ENCODE peak calls at places on chromosomes 4 and X, in seven cellular contexts. U is neural progenitor cell, G is stomach, T is ovary, X is adrenal gland, Z is prostate gland, A is Karpas-422. L is an unnamed sample.
A peak's percentile ranks its signal among the peaks of the same experiment; 100 is the strongest.

GRCh38 chrX:37796805-37797204 is 16.9 kb downstream of the CYBB start:
- DNase-seq in U (no peak), G (no peak), T (no peak), X (peak; percentile 20), Z (no peak), A (peak; percentile 83), L (no peak)

GRCh38 chr4:37763831-37764230 is 62.7 kb upstream of the PGM2 start:
- DNase-seq in U (no peak), G (peak; percentile 32), T (no peak), X (no peak), Z (no peak), A (no peak), L (no peak)

GRCh38 chr4:1204286-1204827 is 32.0 kb upstream of the SPON2 start:
- DNase-seq in U (no peak), G (peak; percentile 20), T (peak; percentile 19), X (no peak), Z (no peak), A (no peak), L (peak; percentile 12)

GRCh38 chr4:169121920-169122319 is 111.9 kb upstream of the CBR4 start:
- DNase-seq in U (no peak), G (no peak), T (no peak), X (no peak), Z (no peak), A (no peak), L (no peak)

GRCh38 chr4:78703079-78703478 is 73.1 kb upstream of the BMP2K start:
- DNase-seq in U (no peak), G (no peak), T (no peak), X (no peak), Z (no peak), A (no peak), L (no peak)

GRCh38 chr4:17613761-17614415 is 553 bp upstream of the MED28 start:
- DNase-seq in U (peak; percentile 36), G (no peak), T (no peak), X (no peak), Z (no peak), A (peak; percentile 43), L (no peak)

GRCh38 chr4:85807247-85807915 is 332.4 kb downstream of the ARHGAP24 start:
- DNase-seq in U (no peak), G (no peak), T (no peak), X (no peak), Z (no peak), A (no peak), L (no peak)

GRCh38 chr4:122540827-122541226 is 80.0 kb downstream of the IL21 start:
- DNase-seq in U (no peak), G (no peak), T (no peak), X (no peak), Z (no peak), A (peak; percentile 62), L (no peak)

GRCh38 chr4:10581022-10581421 is 103.5 kb downstream of the CLNK start:
- DNase-seq in U (no peak), G (no peak), T (no peak), X (no peak), Z (no peak), A (no peak), L (no peak)

GRCh38 chr4:37977471-37978452 is 17.6 kb downstream of the PTTG2 start:
- DNase-seq in U (peak; percentile 65), G (peak; percentile 74), T (peak; percentile 75), X (peak; percentile 70), Z (peak; percentile 38), A (peak; percentile 68), L (peak; percentile 76)

GRCh38 chrX:103101280-103102042 is 8.5 kb upstream of the NXF3 start:
- DNase-seq in U (peak; percentile 54), G (no peak), T (no peak), X (no peak), Z (no peak), A (no peak), L (peak; percentile 85)

GRCh38 chrX:103098488-103098887 is 5.5 kb upstream of the NXF3 start:
- DNase-seq in U (no peak), G (no peak), T (no peak), X (no peak), Z (no peak), A (no peak), L (no peak)

GRCh38 chrX:103099706-103100105 is 6.8 kb upstream of the NXF3 start:
- DNase-seq in U (no peak), G (no peak), T (no peak), X (no peak), Z (no peak), A (no peak), L (no peak)

DNA sequence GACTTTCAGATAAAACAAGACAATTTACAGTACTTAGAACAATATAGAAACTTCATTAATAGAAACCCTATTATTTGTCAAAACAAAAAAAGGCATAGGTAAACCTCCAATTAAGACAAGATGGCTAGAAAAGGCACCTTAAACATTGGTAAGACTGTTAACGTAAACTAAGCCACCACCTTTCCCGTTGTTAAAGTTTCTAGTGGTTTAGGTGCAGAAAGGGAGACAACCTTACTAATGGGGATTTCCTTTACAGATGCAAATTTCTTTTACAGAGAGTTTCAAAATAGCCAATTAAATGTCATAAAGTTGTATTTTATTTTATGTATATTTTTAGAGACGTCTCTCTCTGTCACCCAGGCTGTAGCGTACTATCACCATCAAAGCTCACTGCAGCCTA is 7.5 kb upstream of the NXF3 start:
- DNase-seq in U (no peak), G (no peak), T (no peak), X (no peak), Z (no peak), A (no peak), L (no peak)
- H3K27ac ChIP-seq in U (no peak overlapping the region), G (no peak overlapping the region), T (no peak overlapping the region), X (no peak overlapping the region), Z (no peak overlapping the region), A (no peak overlapping the region), L (no peak overlapping the region)

GRCh38 chrX:107776649-107777535 is 641 bp upstream of the NCBP2L start:
- DNase-seq in U (peak; percentile 92), G (peak; percentile 84), T (peak; percentile 81), X (peak; percentile 82), Z (peak; percentile 86), A (peak; percentile 94), L (peak; percentile 92)

GRCh38 chrX:107773906-107774435 is 1.6 kb downstream of the TSC22D3 start:
- DNase-seq in U (no peak), G (no peak), T (no peak), X (no peak), Z (no peak), A (no peak), L (no peak)

GRCh38 chrX:107775000-107775733 is 420 bp downstream of the TSC22D3 start:
- DNase-seq in U (peak; percentile 35), G (no peak), T (peak; percentile 34), X (no peak), Z (no peak), A (no peak), L (no peak)

GRCh38 chrX:107777536-107777832 is at the start of gene NCBP2L:
- DNase-seq in U (no peak), G (no peak), T (no peak), X (no peak), Z (no peak), A (no peak), L (no peak)

DNA sequence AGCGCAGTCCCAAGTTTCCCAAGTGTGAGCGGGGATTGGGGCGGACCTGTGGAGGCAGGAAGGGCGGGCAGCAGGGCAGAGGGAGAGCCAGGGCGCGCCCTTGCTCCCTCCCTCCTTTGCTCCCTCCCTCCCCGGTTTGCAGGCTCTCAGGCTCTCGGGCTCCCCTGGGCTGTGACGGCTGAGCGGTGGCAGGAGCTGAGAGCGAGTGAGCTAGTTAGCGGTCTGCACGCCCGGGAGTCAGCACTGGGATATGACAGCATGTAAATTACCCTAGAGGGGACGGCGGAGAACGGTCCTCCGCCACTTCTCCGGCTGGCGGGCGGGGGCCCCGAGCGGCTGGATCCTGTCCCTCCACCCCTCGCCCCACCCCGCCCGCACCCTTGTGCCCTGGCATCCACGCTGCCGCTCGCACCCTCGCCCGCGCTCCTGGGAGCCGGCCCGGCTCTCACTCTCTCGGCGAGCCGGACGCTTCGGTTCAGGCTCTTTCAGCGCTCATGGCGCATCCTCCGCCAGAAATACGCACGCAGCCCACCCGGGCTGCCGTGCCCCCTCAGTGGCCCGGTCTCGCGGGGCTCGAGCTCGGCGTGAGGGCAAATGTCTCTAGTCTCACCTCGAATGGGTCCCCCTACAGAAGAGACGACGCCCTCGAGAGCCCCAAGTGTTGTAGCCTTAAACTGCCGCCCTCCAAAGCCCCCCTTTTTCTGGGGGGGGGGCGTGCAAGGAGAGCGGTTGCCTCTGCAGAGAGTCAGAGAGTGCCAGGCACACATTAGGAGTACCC is at the start of gene TSC22D3:
- DNase-seq in U (peak; percentile 87), G (peak; percentile 83), T (peak; percentile 70), X (peak; percentile 77), Z (peak; percentile 74), A (peak; percentile 86), L (peak; percentile 63)
- H3K27me3 ChIP-seq in U (peaks cover 52% of the 10 kb centered on the region), G (peaks cover 13% of the 10 kb centered on the region), T (no peaks in the 10 kb centered on the region), X (peaks cover 16% of the 10 kb centered on the region), Z (no peaks in the 10 kb centered on the region), A (no peaks in the 10 kb centered on the region), L (no peaks in the 10 kb centered on the region)

GRCh38 chr4:76270776-76271175 is 19.3 kb downstream of the FAM47E start:
- DNase-seq in U (no peak), G (no peak), T (no peak), X (no peak), Z (peak; percentile 19), A (no peak), L (no peak)

GRCh38 chr4:76272582-76272981 is 21.1 kb downstream of the FAM47E start:
- DNase-seq in U (no peak), G (no peak), T (no peak), X (no peak), Z (no peak), A (no peak), L (no peak)

GRCh38 chr4:76272999-76273398 is 21.5 kb downstream of the FAM47E start:
- DNase-seq in U (no peak), G (no peak), T (no peak), X (no peak), Z (no peak), A (no peak), L (no peak)

GRCh38 chr4:76271248-76271647 is 19.7 kb downstream of the FAM47E start:
- DNase-seq in U (no peak), G (no peak), T (no peak), X (no peak), Z (no peak), A (no peak), L (no peak)

GRCh38 chr4:76272091-76272490 is 20.6 kb downstream of the FAM47E start:
- DNase-seq in U (no peak), G (no peak), T (no peak), X (no peak), Z (no peak), A (no peak), L (no peak)
- H3K4me1 ChIP-seq in U (no peaks in the 10 kb centered on the region), G (no peaks in the 10 kb centered on the region), T (no peaks in the 10 kb centered on the region), X (no peaks in the 10 kb centered on the region), Z (no peaks in the 10 kb centered on the region), A (no peaks in the 10 kb centered on the region), L (no peaks in the 10 kb centered on the region)

DNA sequence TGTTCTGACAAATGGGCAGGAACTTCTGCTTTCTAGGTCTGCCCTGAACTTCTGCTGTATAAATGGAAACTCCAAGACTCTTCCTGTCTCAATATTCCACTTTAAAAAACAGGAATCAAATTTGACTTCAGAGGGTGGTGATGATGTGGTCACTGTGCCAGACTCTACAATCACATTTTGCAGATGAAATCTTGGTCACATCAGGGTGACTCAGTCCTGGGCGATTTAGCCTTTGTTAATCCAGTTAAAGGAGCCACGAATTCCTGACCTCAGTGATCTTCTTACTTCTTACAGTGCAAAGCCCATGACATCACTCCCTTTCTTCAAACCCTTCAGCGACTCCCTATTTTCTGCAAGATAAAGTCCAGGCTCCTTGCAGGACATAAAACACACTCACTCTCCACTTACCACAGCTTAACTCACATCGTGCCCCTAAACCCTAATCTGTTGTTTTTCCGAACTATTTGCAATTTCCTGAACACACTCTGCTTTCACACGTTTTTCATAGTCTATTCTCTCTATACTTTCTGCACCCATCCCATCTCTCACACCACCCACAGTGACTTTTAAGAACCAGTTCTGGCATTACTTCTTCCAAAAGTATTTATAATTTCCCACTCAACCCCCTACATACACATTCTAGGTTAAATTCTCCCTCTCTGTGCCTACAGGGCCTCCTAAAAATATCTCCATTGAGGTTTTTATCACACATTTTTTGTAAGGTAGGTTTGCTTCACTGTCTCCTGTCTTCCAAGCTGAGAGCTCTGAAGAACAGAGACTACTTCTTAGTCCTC is 11.1 kb downstream of the GASK1B start:
- DNase-seq in U (peak; percentile 17), G (no peak), T (no peak), X (peak; percentile 38), Z (no peak), A (no peak), L (peak; percentile 22)
- H3K27ac ChIP-seq in U (no peak overlapping the region), G (peak overlapping the region; percentile 69), T (peak overlapping the region; percentile 10), X (peak overlapping the region; percentile 34), Z (no peak overlapping the region), A (no peak overlapping the region), L (no peak overlapping the region)